ENCODE peak calls at places on chromosomes 13 and 19, in eight cellular contexts. One of them, this sample, is unnamed.

GRCh38 chr13:87671031-87671823 is at the start of gene SLITRK5:
- DNase-seq in GM23338: peak
- DNase-seq in left ventricle myocardium inferior: peak
- DNase-seq in body of pancreas: peak
- DNase-seq in fibroblast of mammary gland: peak
- DNase-seq in endothelial cell of umbilical vein: peak
- DNase-seq in HepG2: peak
- DNase-seq in prostate gland: peak
- DNase-seq in this sample: peak

GRCh38 chr19:45451181-45451849 is 16.5 kb upstream of the FOSB start:
- DNase-seq in prostate gland: no peak
- DNase-seq in fibroblast of mammary gland: peak
- DNase-seq in endothelial cell of umbilical vein: peak
- DNase-seq in GM23338: peak
- DNase-seq in body of pancreas: peak
- DNase-seq in left ventricle myocardium inferior: no peak
- DNase-seq in HepG2: no peak
- DNase-seq in this sample: peak

GRCh38 chr13:27971236-27971645 is 2.1 kb upstream of the CDX2 start:
- DNase-seq in endothelial cell of umbilical vein: no peak
- DNase-seq in fibroblast of mammary gland: no peak
- DNase-seq in left ventricle myocardium inferior: no peak
- DNase-seq in body of pancreas: no peak
- DNase-seq in prostate gland: no peak
- DNase-seq in GM23338: peak
- DNase-seq in HepG2: no peak
- DNase-seq in this sample: no peak

GRCh38 chr19:30999726-31000125 is 349.5 kb downstream of the TSHZ3 start:
- DNase-seq in prostate gland: no peak
- DNase-seq in left ventricle myocardium inferior: no peak
- DNase-seq in GM23338: no peak
- DNase-seq in HepG2: no peak
- DNase-seq in body of pancreas: no peak
- DNase-seq in endothelial cell of umbilical vein: no peak
- DNase-seq in fibroblast of mammary gland: peak
- DNase-seq in this sample: no peak

GRCh38 chr13:98187155-98187726 is 10.2 kb upstream of the RNF113B start:
- DNase-seq in HepG2: no peak
- DNase-seq in prostate gland: no peak
- DNase-seq in body of pancreas: no peak
- DNase-seq in left ventricle myocardium inferior: no peak
- DNase-seq in fibroblast of mammary gland: no peak
- DNase-seq in GM23338: no peak
- DNase-seq in endothelial cell of umbilical vein: no peak
- DNase-seq in this sample: no peak

GRCh38 chr19:8336072-8336569 is 6.9 kb downstream of the KANK3 start:
- DNase-seq in fibroblast of mammary gland: no peak
- DNase-seq in endothelial cell of umbilical vein: no peak
- DNase-seq in HepG2: no peak
- DNase-seq in left ventricle myocardium inferior: no peak
- DNase-seq in prostate gland: no peak
- DNase-seq in body of pancreas: no peak
- DNase-seq in GM23338: peak
- DNase-seq in this sample: no peak

GRCh38 chr13:92224052-92224821 is 825.8 kb downstream of the GPC5 start:
- DNase-seq in endothelial cell of umbilical vein: no peak
- DNase-seq in left ventricle myocardium inferior: no peak
- DNase-seq in fibroblast of mammary gland: peak
- DNase-seq in HepG2: no peak
- DNase-seq in body of pancreas: no peak
- DNase-seq in GM23338: no peak
- DNase-seq in prostate gland: no peak
- DNase-seq in this sample: peak

GRCh38 chr13:20669162-20669561 is 34.3 kb upstream of the IL17D start:
- DNase-seq in prostate gland: no peak
- DNase-seq in HepG2: no peak
- DNase-seq in GM23338: no peak
- DNase-seq in endothelial cell of umbilical vein: no peak
- DNase-seq in body of pancreas: no peak
- DNase-seq in left ventricle myocardium inferior: no peak
- DNase-seq in fibroblast of mammary gland: no peak
- DNase-seq in this sample: no peak

GRCh38 chr13:43377955-43378354 is 354.6 kb downstream of the DNAJC15 start:
- DNase-seq in body of pancreas: no peak
- DNase-seq in prostate gland: no peak
- DNase-seq in HepG2: no peak
- DNase-seq in endothelial cell of umbilical vein: peak
- DNase-seq in fibroblast of mammary gland: peak
- DNase-seq in left ventricle myocardium inferior: no peak
- DNase-seq in GM23338: no peak
- DNase-seq in this sample: peak

GRCh38 chr19:49214701-49215100 is 57.1 kb downstream of the TRPM4 start:
- DNase-seq in left ventricle myocardium inferior: no peak
- DNase-seq in endothelial cell of umbilical vein: no peak
- DNase-seq in prostate gland: no peak
- DNase-seq in GM23338: no peak
- DNase-seq in HepG2: no peak
- DNase-seq in body of pancreas: no peak
- DNase-seq in fibroblast of mammary gland: no peak
- DNase-seq in this sample: no peak

GRCh38 chr19:54470276-54470887 is 2.7 kb downstream of the CDC42EP5 start:
- DNase-seq in left ventricle myocardium inferior: no peak
- DNase-seq in fibroblast of mammary gland: no peak
- DNase-seq in body of pancreas: no peak
- DNase-seq in GM23338: no peak
- DNase-seq in prostate gland: no peak
- DNase-seq in endothelial cell of umbilical vein: no peak
- DNase-seq in HepG2: no peak
- DNase-seq in this sample: no peak
- H3K4me3 ChIP-seq in left ventricle myocardium inferior: peak
- H3K4me3 ChIP-seq in fibroblast of mammary gland: no peak
- H3K4me3 ChIP-seq in body of pancreas: no peak
- H3K4me3 ChIP-seq in GM23338: peak
- H3K4me3 ChIP-seq in prostate gland: peak
- H3K4me3 ChIP-seq in endothelial cell of umbilical vein: peak
- H3K4me3 ChIP-seq in HepG2: peak
- H3K4me3 ChIP-seq in this sample: no peak

GRCh38 chr13:112475889-112476288 is 99.7 kb downstream of the SPACA7 start:
- DNase-seq in left ventricle myocardium inferior: no peak
- DNase-seq in prostate gland: no peak
- DNase-seq in body of pancreas: no peak
- DNase-seq in fibroblast of mammary gland: no peak
- DNase-seq in HepG2: no peak
- DNase-seq in endothelial cell of umbilical vein: no peak
- DNase-seq in GM23338: no peak
- DNase-seq in this sample: no peak

GRCh38 chr13:112477070-112477619 is 101.0 kb downstream of the SPACA7 start:
- DNase-seq in left ventricle myocardium inferior: no peak
- DNase-seq in endothelial cell of umbilical vein: no peak
- DNase-seq in body of pancreas: no peak
- DNase-seq in GM23338: no peak
- DNase-seq in HepG2: no peak
- DNase-seq in fibroblast of mammary gland: no peak
- DNase-seq in prostate gland: no peak
- DNase-seq in this sample: no peak

GRCh38 chr13:112474869-112475268 is 98.7 kb downstream of the SPACA7 start:
- DNase-seq in prostate gland: no peak
- DNase-seq in left ventricle myocardium inferior: no peak
- DNase-seq in fibroblast of mammary gland: no peak
- DNase-seq in endothelial cell of umbilical vein: no peak
- DNase-seq in HepG2: no peak
- DNase-seq in GM23338: no peak
- DNase-seq in body of pancreas: no peak
- DNase-seq in this sample: no peak

GRCh38 chr13:112469071-112469745 is 93.1 kb downstream of the SPACA7 start:
- DNase-seq in HepG2: no peak
- DNase-seq in GM23338: no peak
- DNase-seq in prostate gland: no peak
- DNase-seq in body of pancreas: no peak
- DNase-seq in fibroblast of mammary gland: no peak
- DNase-seq in left ventricle myocardium inferior: no peak
- DNase-seq in endothelial cell of umbilical vein: no peak
- DNase-seq in this sample: no peak

DNA sequence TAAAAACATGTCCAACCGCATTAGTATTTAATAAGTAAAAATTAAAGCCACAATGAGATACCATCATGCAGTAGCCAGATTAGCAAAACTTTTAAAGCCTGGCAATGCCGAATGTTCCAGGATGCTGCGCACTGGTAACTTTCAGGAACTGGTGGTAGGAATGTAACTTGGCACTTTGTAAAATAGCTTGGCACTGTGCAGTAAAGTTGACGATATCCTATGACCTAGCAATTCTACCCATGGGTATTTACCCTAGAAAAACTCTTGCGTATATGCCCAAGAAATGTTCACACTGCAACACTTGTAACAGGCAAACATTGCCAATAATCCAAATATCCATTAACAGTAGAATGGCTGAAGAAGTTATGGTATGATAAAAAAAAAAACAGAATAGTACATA is 97.7 kb downstream of the SPACA7 start:
- DNase-seq in endothelial cell of umbilical vein: no peak
- DNase-seq in GM23338: no peak
- DNase-seq in body of pancreas: no peak
- DNase-seq in fibroblast of mammary gland: no peak
- DNase-seq in left ventricle myocardium inferior: no peak
- DNase-seq in prostate gland: no peak
- DNase-seq in HepG2: no peak
- DNase-seq in this sample: no peak
- TF ChIP-seq CTCF in endothelial cell of umbilical vein: no peak
- TF ChIP-seq CTCF in GM23338: no peak
- TF ChIP-seq CTCF in body of pancreas: no peak
- TF ChIP-seq CTCF in fibroblast of mammary gland: no peak
- TF ChIP-seq CTCF in left ventricle myocardium inferior: no peak
- TF ChIP-seq CTCF in prostate gland: no peak
- TF ChIP-seq CTCF in HepG2: no peak
- TF ChIP-seq CTCF in this sample: no peak

GRCh38 chr13:60642552-60642951 is 245.5 kb downstream of the TDRD3 start:
- DNase-seq in body of pancreas: no peak
- DNase-seq in left ventricle myocardium inferior: no peak
- DNase-seq in prostate gland: no peak
- DNase-seq in GM23338: peak
- DNase-seq in fibroblast of mammary gland: no peak
- DNase-seq in HepG2: no peak
- DNase-seq in endothelial cell of umbilical vein: no peak
- DNase-seq in this sample: no peak

GRCh38 chr13:60646600-60646999 is 249.6 kb downstream of the TDRD3 start:
- DNase-seq in body of pancreas: no peak
- DNase-seq in endothelial cell of umbilical vein: no peak
- DNase-seq in prostate gland: no peak
- DNase-seq in GM23338: peak
- DNase-seq in fibroblast of mammary gland: no peak
- DNase-seq in left ventricle myocardium inferior: no peak
- DNase-seq in HepG2: no peak
- DNase-seq in this sample: no peak

GRCh38 chr13:60647547-60647946 is 250.5 kb downstream of the TDRD3 start:
- DNase-seq in GM23338: peak
- DNase-seq in endothelial cell of umbilical vein: no peak
- DNase-seq in body of pancreas: no peak
- DNase-seq in HepG2: no peak
- DNase-seq in left ventricle myocardium inferior: no peak
- DNase-seq in fibroblast of mammary gland: no peak
- DNase-seq in prostate gland: no peak
- DNase-seq in this sample: no peak

GRCh38 chr13:60645552-60646138 is 248.6 kb downstream of the TDRD3 start:
- DNase-seq in HepG2: no peak
- DNase-seq in prostate gland: no peak
- DNase-seq in endothelial cell of umbilical vein: no peak
- DNase-seq in GM23338: no peak
- DNase-seq in fibroblast of mammary gland: no peak
- DNase-seq in body of pancreas: no peak
- DNase-seq in left ventricle myocardium inferior: no peak
- DNase-seq in this sample: no peak
- H3K4me3 ChIP-seq in HepG2: no peak
- H3K4me3 ChIP-seq in prostate gland: no peak
- H3K4me3 ChIP-seq in endothelial cell of umbilical vein: no peak
- H3K4me3 ChIP-seq in GM23338: no peak
- H3K4me3 ChIP-seq in fibroblast of mammary gland: no peak
- H3K4me3 ChIP-seq in body of pancreas: no peak
- H3K4me3 ChIP-seq in left ventricle myocardium inferior: no peak
- H3K4me3 ChIP-seq in this sample: no peak

GRCh38 chr13:77815330-77815729 is 103.3 kb downstream of the EDNRB start:
- DNase-seq in left ventricle myocardium inferior: no peak
- DNase-seq in body of pancreas: no peak
- DNase-seq in HepG2: no peak
- DNase-seq in fibroblast of mammary gland: no peak
- DNase-seq in prostate gland: no peak
- DNase-seq in endothelial cell of umbilical vein: no peak
- DNase-seq in GM23338: no peak
- DNase-seq in this sample: no peak

GRCh38 chr13:77811981-77812380 is 106.7 kb downstream of the EDNRB start:
- DNase-seq in GM23338: no peak
- DNase-seq in fibroblast of mammary gland: no peak
- DNase-seq in left ventricle myocardium inferior: no peak
- DNase-seq in body of pancreas: no peak
- DNase-seq in endothelial cell of umbilical vein: no peak
- DNase-seq in HepG2: no peak
- DNase-seq in prostate gland: no peak
- DNase-seq in this sample: no peak

GRCh38 chr13:77810891-77811290 is 107.7 kb downstream of the EDNRB start:
- DNase-seq in left ventricle myocardium inferior: no peak
- DNase-seq in fibroblast of mammary gland: no peak
- DNase-seq in GM23338: no peak
- DNase-seq in HepG2: no peak
- DNase-seq in endothelial cell of umbilical vein: peak
- DNase-seq in body of pancreas: no peak
- DNase-seq in prostate gland: no peak
- DNase-seq in this sample: no peak

GRCh38 chr13:77810430-77810829 is 108.2 kb downstream of the EDNRB start:
- DNase-seq in left ventricle myocardium inferior: no peak
- DNase-seq in body of pancreas: no peak
- DNase-seq in fibroblast of mammary gland: peak
- DNase-seq in prostate gland: no peak
- DNase-seq in HepG2: no peak
- DNase-seq in endothelial cell of umbilical vein: peak
- DNase-seq in GM23338: peak
- DNase-seq in this sample: peak
- TF ChIP-seq CTCF in left ventricle myocardium inferior: peak
- TF ChIP-seq CTCF in body of pancreas: no peak
- TF ChIP-seq CTCF in fibroblast of mammary gland: peak
- TF ChIP-seq CTCF in prostate gland: no peak
- TF ChIP-seq CTCF in HepG2: no peak
- TF ChIP-seq CTCF in endothelial cell of umbilical vein: peak
- TF ChIP-seq CTCF in GM23338: peak
- TF ChIP-seq CTCF in this sample: peak

GRCh38 chr13:112692104-112692503 is 2.3 kb downstream of the ATP11A start:
- DNase-seq in left ventricle myocardium inferior: no peak
- DNase-seq in HepG2: no peak
- DNase-seq in endothelial cell of umbilical vein: no peak
- DNase-seq in fibroblast of mammary gland: no peak
- DNase-seq in body of pancreas: no peak
- DNase-seq in GM23338: no peak
- DNase-seq in prostate gland: no peak
- DNase-seq in this sample: no peak
- H3K4me3 ChIP-seq in left ventricle myocardium inferior: peak
- H3K4me3 ChIP-seq in HepG2: peak
- H3K4me3 ChIP-seq in endothelial cell of umbilical vein: peak
- H3K4me3 ChIP-seq in fibroblast of mammary gland: no peak
- H3K4me3 ChIP-seq in body of pancreas: no peak
- H3K4me3 ChIP-seq in GM23338: peak
- H3K4me3 ChIP-seq in prostate gland: no peak
- H3K4me3 ChIP-seq in this sample: no peak